ENCODE peak calls at places on chromosomes 12 and 14, in eight cellular contexts. Q is GM20000, D is astrocyte, F is AG04449, T is cardiac muscle cell, A is stomach, G is ovary, E is astrocyte of the cerebellum. P is an unnamed sample.

GRCh38 chr12:49019435-49020317 is 1.1 kb upstream of the PRKAG1 start:
- DNase-seq in Q (peak), D (no peak), F (no peak), T (peak), A (no peak), G (no peak), E (no peak), P (no peak)

GRCh38 chr12:19896534-19896933 is 457.2 kb downstream of the AEBP2 start:
- DNase-seq in Q (no peak), D (no peak), F (no peak), T (no peak), A (no peak), G (no peak), E (no peak), P (no peak)

GRCh38 chr14:71650187-71650586 is 282.0 kb upstream of the RGS6 start:
- DNase-seq in Q (no peak), D (no peak), F (no peak), T (no peak), A (no peak), G (no peak), E (no peak), P (no peak)

GRCh38 chr12:13571035-13571434 is 374.5 kb downstream of the EMP1 start:
- DNase-seq in Q (no peak), D (no peak), F (no peak), T (no peak), A (no peak), G (no peak), E (no peak), P (no peak)

GRCh38 chr12:121637231-121637914 is 11.0 kb downstream of the ORAI1 start:
- DNase-seq in Q (peak), D (no peak), F (no peak), T (no peak), A (peak), G (no peak), E (no peak), P (no peak)

GRCh38 chr12:46661161-46661845 is 164.5 kb downstream of the SLC38A4 start:
- DNase-seq in Q (peak), D (peak), F (peak), T (peak), A (no peak), G (no peak), E (peak), P (peak)

GRCh38 chr14:99260116-99260515 is 11.9 kb downstream of the BCL11B start:
- DNase-seq in Q (no peak), D (no peak), F (no peak), T (no peak), A (no peak), G (no peak), E (no peak), P (no peak)

GRCh38 chr12:88952543-88952942 is 372.3 kb upstream of the KITLG start:
- DNase-seq in Q (no peak), D (peak), F (no peak), T (peak), A (peak), G (no peak), E (no peak), P (no peak)

GRCh38 chr12:6297170-6297569 is 13.3 kb upstream of the PLEKHG6 start:
- DNase-seq in Q (no peak), D (no peak), F (no peak), T (no peak), A (no peak), G (no peak), E (no peak), P (no peak)

GRCh38 chr14:20714593-20715250 is 26.2 kb downstream of the ANG start:
- DNase-seq in Q (no peak), D (no peak), F (no peak), T (peak), A (peak), G (peak), E (peak), P (no peak)

GRCh38 chr14:105890474-105891220 is 364.3 kb downstream of the TMEM121 start:
- DNase-seq in Q (no peak), D (no peak), F (no peak), T (no peak), A (no peak), G (peak), E (no peak), P (no peak)

GRCh38 chr14:64123241-64123956 is 170.8 kb downstream of the ESR2 start:
- DNase-seq in Q (no peak), D (no peak), F (no peak), T (no peak), A (no peak), G (no peak), E (no peak), P (no peak)

GRCh38 chr14:30551460-30551859 is 7.5 kb upstream of the G2E3 start:
- DNase-seq in Q (no peak), D (no peak), F (no peak), T (no peak), A (no peak), G (no peak), E (no peak), P (no peak)

GRCh38 chr12:6963741-6964446 is 6.6 kb downstream of the PHB2 start:
- DNase-seq in Q (no peak), D (no peak), F (no peak), T (no peak), A (no peak), G (no peak), E (no peak), P (no peak)

GRCh38 chr14:77059276-77059934 is 30.9 kb upstream of the IRF2BPL start:
- DNase-seq in Q (no peak), D (peak), F (no peak), T (peak), A (peak), G (no peak), E (peak), P (peak)
- TF ChIP-seq CTCF in Q (peak), D (no peak), F (peak), T (peak), A (peak), G (no peak), E (peak), P (peak)

GRCh38 chr14:50667491-50668007 is 557 bp downstream of the SAV1 start:
- DNase-seq in Q (peak), D (no peak), F (no peak), T (no peak), A (peak), G (peak), E (no peak), P (no peak)
- TF ChIP-seq CTCF in Q (no peak), D (no peak), F (no peak), T (no peak), A (no peak), G (no peak), E (no peak), P (no peak)

GRCh38 chr14:28375295-28375694 is 391.3 kb upstream of the FOXG1 start:
- DNase-seq in Q (no peak), D (peak), F (no peak), T (peak), A (no peak), G (no peak), E (peak), P (peak)
- TF ChIP-seq CTCF in Q (no peak), D (peak), F (peak), T (peak), A (no peak), G (no peak), E (peak), P (peak)

GRCh38 chr14:41280745-41281144 is 325.9 kb upstream of the LRFN5 start:
- DNase-seq in Q (no peak), D (no peak), F (no peak), T (peak), A (no peak), G (no peak), E (no peak), P (no peak)
- TF ChIP-seq CTCF in Q (no peak), D (no peak), F (no peak), T (peak), A (no peak), G (no peak), E (no peak), P (no peak)

GRCh38 chr14:89954045-89955021 is at the start of gene EFCAB11:
- DNase-seq in Q (peak), D (peak), F (peak), T (peak), A (peak), G (peak), E (peak), P (peak)
- TF ChIP-seq CTCF in Q (no peak), D (peak), F (no peak), T (peak), A (no peak), G (no peak), E (peak), P (no peak)

DNA sequence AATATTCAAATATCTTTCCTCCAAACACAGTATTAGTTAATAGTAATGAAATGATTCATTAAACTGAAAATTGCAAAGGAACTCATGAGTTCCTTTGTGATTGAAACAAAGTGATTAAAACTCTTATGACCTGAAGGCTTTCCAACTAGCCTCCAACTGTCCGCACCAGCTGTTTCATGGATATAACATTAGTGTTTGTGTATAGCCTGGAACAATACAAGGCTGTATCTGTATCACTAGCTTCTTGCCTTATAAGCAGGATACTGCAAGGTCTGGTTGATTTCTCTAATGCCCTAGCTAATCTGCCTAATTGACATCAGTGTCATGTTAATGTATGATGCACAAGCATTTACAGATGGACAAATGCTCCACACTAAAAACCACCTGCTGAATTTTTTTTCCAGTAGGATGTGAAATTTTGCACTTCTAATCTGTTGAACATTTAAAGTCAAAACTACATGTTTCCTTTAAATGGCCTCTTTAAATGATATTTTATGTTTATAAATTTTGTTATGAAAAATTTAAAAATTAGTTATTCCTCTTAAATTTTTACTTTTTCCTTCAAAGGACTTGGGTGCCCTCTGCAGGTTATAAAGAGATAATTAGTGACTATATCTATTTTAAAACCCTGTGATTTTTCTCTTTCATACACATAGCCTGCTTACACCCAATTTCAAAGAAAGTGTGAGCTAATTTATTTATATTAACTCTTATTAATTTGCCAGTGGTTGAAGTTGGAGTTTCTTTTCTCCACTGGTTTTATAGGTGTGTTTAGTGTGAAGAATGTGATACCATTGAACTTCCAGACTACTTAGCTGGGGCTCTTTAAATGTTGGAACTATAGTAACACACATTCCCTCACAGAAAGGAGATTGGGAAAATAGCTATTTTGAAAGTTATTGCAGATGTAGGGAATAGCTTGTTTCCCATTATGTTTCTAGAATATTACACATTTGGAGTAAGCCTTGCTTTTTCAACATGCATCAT is 25.4 kb downstream of the AP5M1 start:
- DNase-seq in Q (no peak), D (peak), F (no peak), T (peak), A (no peak), G (no peak), E (peak), P (no peak)
- TF ChIP-seq CTCF in Q (no peak), D (peak), F (no peak), T (peak), A (no peak), G (no peak), E (no peak), P (peak)

GRCh38 chr12:101570022-101570421 is 24.7 kb upstream of the MYBPC1 start:
- DNase-seq in Q (peak), D (peak), F (peak), T (peak), A (no peak), G (no peak), E (peak), P (peak)
- TF ChIP-seq CTCF in Q (no peak), D (peak), F (peak), T (peak), A (peak), G (no peak), E (peak), P (peak)

GRCh38 chr12:131608740-131609665 is 101.9 kb upstream of the SFSWAP start:
- DNase-seq in Q (peak), D (no peak), F (no peak), T (peak), A (peak), G (peak), E (no peak), P (peak)
- TF ChIP-seq CTCF in Q (peak), D (peak), F (peak), T (peak), A (peak), G (peak), E (peak), P (peak)

GRCh38 chr12:93763746-93764147 is 86.6 kb downstream of the CRADD start:
- DNase-seq in Q (no peak), D (no peak), F (no peak), T (no peak), A (no peak), G (no peak), E (no peak), P (no peak)
- TF ChIP-seq CTCF in Q (no peak), D (peak), F (no peak), T (no peak), A (no peak), G (no peak), E (peak), P (no peak)

GRCh38 chr14:24401810-24402702 is 3.3 kb downstream of the NYNRIN start:
- DNase-seq in Q (no peak), D (no peak), F (no peak), T (no peak), A (no peak), G (no peak), E (no peak), P (no peak)

GRCh38 chr14:24397639-24398297 is 1.0 kb upstream of the NYNRIN start:
- DNase-seq in Q (no peak), D (no peak), F (no peak), T (no peak), A (no peak), G (no peak), E (no peak), P (no peak)

GRCh38 chr14:24398298-24398942 is 383 bp upstream of the NYNRIN start:
- DNase-seq in Q (no peak), D (no peak), F (no peak), T (peak), A (no peak), G (peak), E (no peak), P (no peak)

GRCh38 chr14:24399981-24400718 is 1.3 kb downstream of the NYNRIN start:
- DNase-seq in Q (no peak), D (no peak), F (no peak), T (no peak), A (no peak), G (no peak), E (no peak), P (no peak)

GRCh38 chr14:24398943-24399801 is at the start of gene NYNRIN:
- DNase-seq in Q (no peak), D (peak), F (no peak), T (peak), A (peak), G (peak), E (no peak), P (no peak)
- TF ChIP-seq CTCF in Q (no peak), D (no peak), F (no peak), T (no peak), A (no peak), G (no peak), E (no peak), P (no peak)

P was measured in AG09319.